ENCODE peak calls at places on chromosomes 2 and 18, in seven cellular contexts. One of them, this sample, is unnamed.

GRCh38 chr2:204717591-204717990 is 172.3 kb downstream of the PARD3B start:
- DNase-seq in mucosa of descending colon: no peak
- DNase-seq in spleen: no peak
- DNase-seq in AG10803: no peak
- DNase-seq in mesothelial cell of epicardium: no peak
- DNase-seq in right lobe of liver: no peak
- DNase-seq in transverse colon: no peak
- DNase-seq in this sample: no peak

GRCh38 chr2:232230557-232230956 is 148.0 kb upstream of the ALPP start:
- DNase-seq in mucosa of descending colon: no peak
- DNase-seq in spleen: no peak
- DNase-seq in AG10803: no peak
- DNase-seq in mesothelial cell of epicardium: no peak
- DNase-seq in right lobe of liver: no peak
- DNase-seq in transverse colon: peak; percentile 26
- DNase-seq in this sample: no peak

GRCh38 chr2:160075171-160075570 is 12.8 kb upstream of the PLA2R1 start:
- DNase-seq in mucosa of descending colon: no peak
- DNase-seq in spleen: no peak
- DNase-seq in AG10803: peak; percentile 97
- DNase-seq in mesothelial cell of epicardium: no peak
- DNase-seq in right lobe of liver: no peak
- DNase-seq in transverse colon: no peak
- DNase-seq in this sample: peak; percentile 60

GRCh38 chr2:189609423-189609816 is 28.8 kb upstream of the SLC40A1 start:
- DNase-seq in mucosa of descending colon: no peak
- DNase-seq in spleen: no peak
- DNase-seq in AG10803: peak; percentile 52
- DNase-seq in mesothelial cell of epicardium: no peak
- DNase-seq in right lobe of liver: no peak
- DNase-seq in transverse colon: no peak
- DNase-seq in this sample: no peak

GRCh38 chr18:312415-312814 is 44.6 kb upstream of the THOC1 start:
- DNase-seq in mucosa of descending colon: no peak
- DNase-seq in spleen: no peak
- DNase-seq in AG10803: no peak
- DNase-seq in mesothelial cell of epicardium: no peak
- DNase-seq in right lobe of liver: no peak
- DNase-seq in transverse colon: no peak
- DNase-seq in this sample: no peak

GRCh38 chr18:72867721-72868665 is at the start of gene NETO1:
- DNase-seq in mucosa of descending colon: no peak
- DNase-seq in spleen: peak; percentile 81
- DNase-seq in AG10803: no peak
- DNase-seq in mesothelial cell of epicardium: peak; percentile 43
- DNase-seq in right lobe of liver: no peak
- DNase-seq in transverse colon: no peak
- DNase-seq in this sample: no peak

GRCh38 chr2:60989256-60989655 is 28.3 kb upstream of the PEX13 start:
- DNase-seq in mucosa of descending colon: no peak
- DNase-seq in spleen: no peak
- DNase-seq in AG10803: no peak
- DNase-seq in mesothelial cell of epicardium: no peak
- DNase-seq in right lobe of liver: no peak
- DNase-seq in transverse colon: peak; percentile 33
- DNase-seq in this sample: peak; percentile 6

GRCh38 chr2:217899231-217900009 is 103.4 kb downstream of the TNS1 start:
- DNase-seq in mucosa of descending colon: peak; percentile 75
- DNase-seq in spleen: no peak
- DNase-seq in AG10803: peak; percentile 90
- DNase-seq in mesothelial cell of epicardium: peak; percentile 54
- DNase-seq in right lobe of liver: peak; percentile 71
- DNase-seq in transverse colon: peak; percentile 72
- DNase-seq in this sample: peak; percentile 77

GRCh38 chr18:46042571-46043123 is 29.4 kb downstream of the PSTPIP2 start:
- DNase-seq in mucosa of descending colon: no peak
- DNase-seq in spleen: no peak
- DNase-seq in AG10803: peak; percentile 79
- DNase-seq in mesothelial cell of epicardium: no peak
- DNase-seq in right lobe of liver: no peak
- DNase-seq in transverse colon: no peak
- DNase-seq in this sample: no peak

GRCh38 chr2:166572958-166573357 is 78.9 kb upstream of the SCN7A start:
- DNase-seq in mucosa of descending colon: no peak
- DNase-seq in spleen: no peak
- DNase-seq in AG10803: no peak
- DNase-seq in mesothelial cell of epicardium: no peak
- DNase-seq in right lobe of liver: no peak
- DNase-seq in transverse colon: no peak
- DNase-seq in this sample: no peak

GRCh38 chr2:153819501-153819900 is 52.2 kb upstream of the GALNT13 start:
- DNase-seq in mucosa of descending colon: no peak
- DNase-seq in spleen: no peak
- DNase-seq in AG10803: no peak
- DNase-seq in mesothelial cell of epicardium: no peak
- DNase-seq in right lobe of liver: no peak
- DNase-seq in transverse colon: no peak
- DNase-seq in this sample: no peak
- TF ChIP-seq CTCF in mucosa of descending colon: no peak
- TF ChIP-seq CTCF in spleen: no peak
- TF ChIP-seq CTCF in AG10803: no peak
- TF ChIP-seq CTCF in mesothelial cell of epicardium: no peak
- TF ChIP-seq CTCF in right lobe of liver: no peak
- TF ChIP-seq CTCF in transverse colon: no peak
- TF ChIP-seq CTCF in this sample: no peak

GRCh38 chr2:33264766-33265165 is 211.7 kb upstream of the RASGRP3 start:
- DNase-seq in mucosa of descending colon: no peak
- DNase-seq in spleen: no peak
- DNase-seq in AG10803: no peak
- DNase-seq in mesothelial cell of epicardium: no peak
- DNase-seq in right lobe of liver: no peak
- DNase-seq in transverse colon: no peak
- DNase-seq in this sample: no peak
- TF ChIP-seq CTCF in mucosa of descending colon: no peak
- TF ChIP-seq CTCF in spleen: no peak
- TF ChIP-seq CTCF in AG10803: no peak
- TF ChIP-seq CTCF in mesothelial cell of epicardium: no peak
- TF ChIP-seq CTCF in right lobe of liver: no peak
- TF ChIP-seq CTCF in transverse colon: no peak
- TF ChIP-seq CTCF in this sample: no peak

GRCh38 chr18:55522011-55522410 is 66.0 kb downstream of the TCF4 start:
- DNase-seq in mucosa of descending colon: no peak
- DNase-seq in spleen: no peak
- DNase-seq in AG10803: no peak
- DNase-seq in mesothelial cell of epicardium: no peak
- DNase-seq in right lobe of liver: no peak
- DNase-seq in transverse colon: peak; percentile 13
- DNase-seq in this sample: peak; percentile 20
- TF ChIP-seq CTCF in mucosa of descending colon: no peak
- TF ChIP-seq CTCF in spleen: no peak
- TF ChIP-seq CTCF in AG10803: peak; percentile 29
- TF ChIP-seq CTCF in mesothelial cell of epicardium: no peak
- TF ChIP-seq CTCF in right lobe of liver: peak; percentile 24
- TF ChIP-seq CTCF in transverse colon: peak; percentile 16
- TF ChIP-seq CTCF in this sample: peak; percentile 35

GRCh38 chr18:44899832-44900231 is 219.1 kb downstream of the SETBP1 start:
- DNase-seq in mucosa of descending colon: no peak
- DNase-seq in spleen: no peak
- DNase-seq in AG10803: no peak
- DNase-seq in mesothelial cell of epicardium: no peak
- DNase-seq in right lobe of liver: no peak
- DNase-seq in transverse colon: no peak
- DNase-seq in this sample: no peak
- TF ChIP-seq CTCF in mucosa of descending colon: no peak
- TF ChIP-seq CTCF in spleen: no peak
- TF ChIP-seq CTCF in AG10803: peak; percentile 13
- TF ChIP-seq CTCF in mesothelial cell of epicardium: no peak
- TF ChIP-seq CTCF in right lobe of liver: no peak
- TF ChIP-seq CTCF in transverse colon: no peak
- TF ChIP-seq CTCF in this sample: no peak

This sample was measured in Calu3.